ENCODE peak calls at places on chromosome 15, in eight cellular contexts. N is GM23338, Z is fibroblast of mammary gland, E is RWPE1, W is heart left ventricle, T is dorsolateral prefrontal cortex, X is A549, P is foreskin fibroblast. L is an unnamed sample.

GRCh38 chr15:56733131-56734012 is at the start of gene ZNF280D:
- DNase-seq in N (peak; percentile 86), Z (peak; percentile 87), E (peak; percentile 75), W (peak; percentile 95), T (peak; percentile 90), X (peak; percentile 95), P (peak; percentile 97), L (peak; percentile 45)

GRCh38 chr15:36808401-36809160 is 229.2 kb downstream of the CDIN1 start:
- DNase-seq in N (no peak), Z (no peak), E (no peak), W (no peak), T (no peak), X (peak; percentile 13), P (no peak), L (no peak)

GRCh38 chr15:28952666-28953491 is 67.1 kb downstream of the APBA2 start:
- DNase-seq in N (no peak), Z (no peak), E (no peak), W (no peak), T (no peak), X (no peak), P (no peak), L (no peak)

GRCh38 chr15:40863660-40864285 is 10.3 kb downstream of the RHOV start:
- DNase-seq in N (no peak), Z (no peak), E (no peak), W (no peak), T (no peak), X (peak; percentile 34), P (no peak), L (no peak)

GRCh38 chr15:32802296-32802936 is 84.6 kb downstream of the GREM1 start:
- DNase-seq in N (no peak), Z (peak; percentile 92), E (no peak), W (no peak), T (no peak), X (no peak), P (peak; percentile 77), L (no peak)

GRCh38 chr15:91357011-91357410 is 257.0 kb downstream of the SV2B start:
- DNase-seq in N (no peak), Z (no peak), E (no peak), W (no peak), T (no peak), X (no peak), P (no peak), L (no peak)

GRCh38 chr15:60917469-60918130 is 311.5 kb downstream of the RORA start:
- DNase-seq in N (no peak), Z (peak; percentile 49), E (no peak), W (peak; percentile 67), T (no peak), X (no peak), P (peak; percentile 36), L (no peak)

GRCh38 chr15:61088675-61089074 is 140.4 kb downstream of the RORA start:
- DNase-seq in N (no peak), Z (no peak), E (no peak), W (no peak), T (no peak), X (no peak), P (no peak), L (no peak)

GRCh38 chr15:60496853-60497252 is 17.9 kb upstream of the ICE2 start:
- DNase-seq in N (no peak), Z (no peak), E (no peak), W (no peak), T (no peak), X (no peak), P (no peak), L (no peak)

GRCh38 chr15:29880886-29881285 is 58.6 kb upstream of the TJP1 start:
- DNase-seq in N (no peak), Z (no peak), E (no peak), W (no peak), T (no peak), X (no peak), P (no peak), L (no peak)

GRCh38 chr15:82045179-82045891 is 483 bp downstream of the MEX3B start:
- DNase-seq in N (peak; percentile 48), Z (peak; percentile 25), E (peak; percentile 33), W (peak; percentile 58), T (peak; percentile 63), X (peak; percentile 55), P (peak; percentile 75), L (peak; percentile 43)

DNA sequence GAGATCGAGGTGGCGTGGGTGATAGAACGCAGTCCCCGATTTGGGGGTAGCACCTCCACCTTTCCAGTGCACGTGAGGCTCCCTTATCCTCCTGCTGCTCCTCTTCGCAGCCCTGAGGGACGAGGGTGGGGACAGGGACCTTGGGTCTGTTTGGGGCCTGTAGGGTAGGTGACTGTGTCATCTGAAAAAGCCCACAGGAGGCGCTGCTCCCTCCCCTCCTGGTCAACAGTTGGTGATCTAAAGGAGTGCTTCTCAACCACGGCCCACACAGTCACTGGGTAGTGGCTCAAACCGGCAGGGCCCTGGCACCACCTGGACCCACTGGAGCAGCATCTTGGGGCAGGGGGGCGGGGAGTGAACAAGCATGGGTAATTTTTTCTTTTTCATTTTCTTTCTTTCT is 7.1 kb downstream of the LRRK1 start:
- DNase-seq in N (peak; percentile 74), Z (no peak), E (no peak), W (no peak), T (no peak), X (peak; percentile 40), P (no peak), L (no peak)
- TF ChIP-seq CTCF in N (peak; percentile 48), Z (peak; percentile 11), E (no peak), W (no peak), T (no peak), X (no peak), P (no peak), L (no peak)

GRCh38 chr15:73781038-73781925 is 28.1 kb upstream of the INSYN1 start:
- DNase-seq in N (peak; percentile 55), Z (peak; percentile 45), E (peak; percentile 36), W (no peak), T (no peak), X (peak; percentile 36), P (peak; percentile 53), L (no peak)
- TF ChIP-seq CTCF in N (peak; percentile 56), Z (peak; percentile 54), E (no peak), W (peak; percentile 11), T (peak; percentile 24), X (peak; percentile 47), P (peak; percentile 44), L (no peak)

DNA sequence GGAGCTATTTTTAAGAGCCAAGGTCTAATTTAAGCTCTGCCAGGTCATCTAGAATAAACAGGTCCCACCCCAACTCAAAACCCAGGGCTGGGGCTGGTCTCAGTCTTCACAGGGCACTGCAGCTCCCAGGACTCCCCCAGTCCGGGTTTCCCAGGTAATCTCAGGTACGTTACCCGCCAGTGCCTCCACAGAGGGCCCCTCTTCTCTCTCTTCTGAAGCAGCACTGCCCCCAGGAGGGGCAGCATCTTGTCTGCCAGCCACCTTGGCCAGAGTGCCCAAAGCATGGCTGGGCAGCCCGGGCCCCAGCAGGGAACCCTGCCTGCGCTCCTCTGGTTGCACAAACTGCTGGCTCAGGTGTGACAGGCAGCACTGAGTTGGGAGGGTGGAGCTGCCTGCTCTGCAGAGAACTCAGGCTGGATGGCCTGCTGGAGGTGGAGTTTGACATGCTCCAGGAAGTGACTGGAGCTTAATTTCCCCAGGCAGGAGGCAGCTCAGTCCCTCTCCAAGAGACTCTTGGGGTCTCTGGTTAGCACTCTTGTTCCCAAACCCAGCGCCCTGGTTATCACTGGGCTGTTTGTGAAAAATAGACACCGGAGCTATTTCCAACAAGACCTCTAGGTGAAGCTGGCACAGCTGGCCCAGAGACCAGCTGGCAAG is at the start of gene PLA2G4F:
- DNase-seq in N (no peak), Z (no peak), E (no peak), W (peak; percentile 54), T (peak; percentile 35), X (no peak), P (no peak), L (no peak)
- TF ChIP-seq CTCF in N (no peak), Z (no peak), E (no peak), W (no peak), T (no peak), X (no peak), P (no peak), L (no peak)

DNA sequence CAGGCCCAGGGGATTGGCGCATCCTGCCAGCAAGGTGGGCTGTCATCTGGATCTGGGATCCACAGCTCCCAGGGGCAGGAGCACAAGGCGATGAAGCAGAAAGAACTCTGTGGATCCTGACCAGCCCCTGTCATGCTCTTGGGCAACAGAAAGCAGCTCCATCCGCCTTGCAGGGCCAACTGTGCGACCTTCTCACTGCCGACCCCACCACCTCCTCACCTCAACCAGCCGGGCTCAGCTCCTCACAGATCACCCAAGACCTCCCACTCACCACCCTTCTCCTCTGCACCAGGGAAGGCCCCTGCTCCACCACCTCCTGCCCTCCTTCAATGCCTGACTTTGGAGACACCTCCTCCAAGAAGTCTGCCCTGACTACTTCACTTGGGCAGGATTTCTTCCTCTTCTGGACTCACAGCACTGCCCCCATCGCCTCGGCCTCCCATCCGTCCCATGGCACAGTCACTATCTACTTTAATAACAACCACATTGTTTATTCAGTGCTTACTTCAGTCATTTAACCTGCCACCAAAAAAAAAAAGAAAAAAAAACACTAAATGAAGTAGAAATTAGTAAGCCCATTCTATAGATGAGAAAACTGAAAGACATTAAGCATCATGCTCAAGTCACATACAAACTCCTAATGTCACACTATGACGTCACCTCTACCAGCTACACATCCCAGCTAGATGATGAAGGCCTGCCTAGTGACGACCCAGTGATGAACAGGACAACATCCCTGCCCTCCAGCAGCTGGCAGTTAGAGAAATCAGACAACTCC is 6.6 kb upstream of the HAPLN3 start:
- DNase-seq in N (no peak), Z (no peak), E (no peak), W (no peak), T (no peak), X (no peak), P (no peak), L (no peak)
- TF ChIP-seq CTCF in N (no peak), Z (no peak), E (no peak), W (no peak), T (no peak), X (no peak), P (no peak), L (no peak)

GRCh38 chr15:89531796-89532537 is 35.6 kb upstream of the RHCG start:
- DNase-seq in N (no peak), Z (peak; percentile 11), E (no peak), W (no peak), T (no peak), X (no peak), P (peak; percentile 24), L (no peak)
- TF ChIP-seq CTCF in N (no peak), Z (no peak), E (no peak), W (no peak), T (no peak), X (no peak), P (no peak), L (no peak)

DNA sequence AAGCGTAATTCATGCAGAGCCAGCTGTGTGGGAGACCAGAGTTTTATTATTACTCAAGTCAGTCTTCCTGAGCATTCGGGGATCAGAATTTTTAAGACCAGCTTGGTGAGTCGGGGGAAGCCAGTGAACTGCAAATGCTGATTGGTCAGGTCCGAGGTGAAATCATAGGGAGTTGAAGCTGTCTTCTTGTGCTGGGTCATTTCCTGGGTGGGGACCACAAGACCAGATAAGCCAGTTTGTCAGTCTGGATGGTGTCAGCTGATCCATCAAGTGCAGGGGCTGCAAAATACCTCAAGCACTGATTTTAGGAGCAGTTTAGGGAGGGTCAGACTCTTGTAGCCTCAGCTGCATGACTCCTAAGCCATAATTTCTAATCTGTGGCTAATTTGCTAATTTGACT is 228.1 kb upstream of the ATP10A start:
- DNase-seq in N (no peak), Z (no peak), E (no peak), W (no peak), T (no peak), X (no peak), P (no peak), L (no peak)
- TF ChIP-seq CTCF in N (no peak), Z (no peak), E (no peak), W (no peak), T (no peak), X (no peak), P (no peak), L (no peak)

L was measured in progenitor cell of endocrine pancreas.